ENCODE peak calls at places on chromosomes 16 and 17, in eight cellular contexts. F, A, W, U, G, J, Q and O are unnamed samples.

GRCh38 chr16:21156767-21157467 is 1.6 kb upstream of the LDAF1 start:
- DNase-seq in W (peak; percentile 85), F (peak; percentile 43), A (no peak), Q (no peak), J (peak; percentile 66), G (peak; percentile 68), U (peak; percentile 78), O (no peak)

GRCh38 chr16:66382171-66382965 is 15.9 kb downstream of the CDH5 start:
- DNase-seq in J (no peak), G (no peak), Q (no peak), F (peak; percentile 48), W (no peak), A (peak; percentile 59), U (no peak), O (no peak)

GRCh38 chr17:63039342-63039741 is 73.3 kb downstream of the TANC2 start:
- DNase-seq in Q (no peak), G (no peak), U (no peak), J (no peak), F (no peak), W (no peak), A (no peak), O (no peak)

GRCh38 chr17:75133001-75133400 is 1.5 kb upstream of the NT5C start:
- DNase-seq in G (no peak), U (no peak), J (no peak), Q (no peak), A (no peak), F (no peak), W (no peak), O (no peak)

GRCh38 chr17:4728124-4728523 is 3.1 kb upstream of the MED11 start:
- DNase-seq in W (no peak), Q (no peak), J (no peak), F (no peak), G (no peak), A (no peak), U (no peak), O (peak; percentile 73)

GRCh38 chr17:16439303-16439791 is 24.0 kb downstream of the TRPV2 start:
- DNase-seq in U (no peak), J (peak; percentile 53), Q (no peak), G (peak; percentile 42), W (no peak), F (no peak), A (no peak), O (no peak)

GRCh38 chr17:57316361-57316760 is 60.0 kb downstream of the MSI2 start:
- DNase-seq in Q (no peak), J (no peak), G (no peak), A (no peak), F (no peak), U (no peak), W (no peak), O (no peak)

GRCh38 chr17:41624208-41625101 is at the start of gene KRT17:
- DNase-seq in A (no peak), Q (peak; percentile 71), U (no peak), F (no peak), G (no peak), W (no peak), J (peak; percentile 63), O (no peak)

GRCh38 chr16:68972008-68972407 is 128.7 kb downstream of the TANGO6 start:
- DNase-seq in J (no peak), G (no peak), A (no peak), W (no peak), Q (no peak), F (no peak), U (no peak), O (no peak)

GRCh38 chr17:55774834-55775233 is 24.0 kb downstream of the PCTP start:
- DNase-seq in J (no peak), Q (no peak), U (no peak), F (no peak), A (no peak), G (no peak), W (no peak), O (peak; percentile 21)

GRCh38 chr17:17682737-17683675 is 1.7 kb downstream of the RAI1 start:
- DNase-seq in F (peak; percentile 78), G (peak; percentile 78), U (no peak), A (peak; percentile 89), J (peak; percentile 28), W (peak; percentile 83), Q (no peak), O (peak; percentile 91)

GRCh38 chr16:88072571-88073001 is 121.4 kb downstream of the BANP start:
- DNase-seq in G (no peak), F (no peak), J (no peak), U (no peak), W (no peak), A (peak; percentile 44), Q (no peak), O (no peak)

GRCh38 chr16:82034981-82035612 is at the start of gene HSD17B2:
- DNase-seq in F (no peak), U (no peak), A (no peak), J (no peak), Q (no peak), W (no peak), G (peak; percentile 74), O (no peak)

GRCh38 chr17:21374455-21375161 is 1.5 kb upstream of the KCNJ12 start:
- DNase-seq in F (no peak), Q (no peak), G (no peak), U (no peak), A (peak; percentile 18), W (no peak), J (no peak), O (no peak)

GRCh38 chr16:1766701-1767100 is 4.6 kb downstream of the NME3 start:
- DNase-seq in G (no peak), U (no peak), F (no peak), J (no peak), Q (no peak), A (no peak), W (no peak), O (no peak)

DNA sequence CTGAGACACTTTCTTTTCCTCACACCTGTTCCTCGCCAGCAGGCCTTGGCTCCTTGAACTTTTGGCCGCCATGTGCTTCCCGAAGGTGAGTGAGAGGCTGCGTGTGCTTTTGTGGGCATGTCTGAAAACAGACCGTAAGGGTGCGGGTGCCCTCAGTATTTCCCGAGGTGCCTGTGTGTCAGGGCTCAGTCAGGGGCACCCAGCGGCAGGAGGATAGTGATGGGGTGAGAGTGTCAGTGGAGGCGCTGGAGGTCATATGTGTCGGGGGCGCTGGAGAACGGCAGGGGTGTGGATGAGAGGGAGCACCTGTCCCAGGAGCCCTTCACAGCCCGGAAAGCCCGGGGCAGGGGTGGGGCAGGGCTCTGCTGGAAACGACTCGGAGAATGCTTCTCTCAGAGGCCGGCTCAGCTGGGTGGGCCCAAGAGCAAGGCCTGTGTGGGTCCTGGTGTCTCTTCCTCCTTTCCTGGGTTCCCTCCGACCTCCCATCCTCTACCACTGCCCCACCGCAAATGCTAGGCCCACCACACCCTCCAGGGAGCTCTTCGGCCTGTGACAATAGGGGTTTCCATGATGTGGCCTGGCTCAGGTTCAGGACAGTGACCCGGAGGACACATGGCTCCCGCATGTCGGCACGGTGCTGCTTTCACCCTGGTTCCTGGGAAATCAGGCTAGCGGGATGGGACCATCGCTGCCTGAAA is 451 bp downstream of the IL32 start:
- DNase-seq in Q (no peak), U (no peak), G (peak; percentile 60), W (no peak), J (peak; percentile 6), A (no peak), F (no peak), O (peak; percentile 79)
- H3K27ac ChIP-seq in Q (no peak overlapping the region), U (no peak overlapping the region), G (peak overlapping the region; percentile 78), W (no peak overlapping the region), J (no peak overlapping the region), A (peak overlapping the region; percentile 78), F (no peak overlapping the region), O (peak overlapping the region; percentile 82)

GRCh38 chr16:75305364-75306101 is 54.1 kb upstream of the BCAR1 start:
- DNase-seq in A (peak; percentile 70), U (peak; percentile 100), G (peak; percentile 90), Q (peak; percentile 72), W (peak; percentile 54), F (peak; percentile 92), J (peak; percentile 52), O (peak; percentile 78)

GRCh38 chr16:75301804-75302203 is 50.4 kb upstream of the BCAR1 start:
- DNase-seq in W (no peak), J (no peak), G (no peak), F (no peak), U (no peak), A (no peak), Q (no peak), O (no peak)

GRCh38 chr16:75307506-75307905 is 56.1 kb upstream of the BCAR1 start:
- DNase-seq in W (no peak), F (no peak), Q (no peak), G (no peak), J (no peak), A (no peak), U (no peak), O (no peak)

GRCh38 chr16:75306102-75306762 is 54.8 kb upstream of the BCAR1 start:
- DNase-seq in G (peak; percentile 63), A (no peak), Q (no peak), F (no peak), U (peak; percentile 49), W (no peak), J (no peak), O (no peak)

GRCh38 chr16:75304521-75305363 is 53.3 kb upstream of the BCAR1 start:
- DNase-seq in A (peak; percentile 82), G (peak; percentile 73), J (peak; percentile 56), F (no peak), U (peak; percentile 10), W (no peak), Q (no peak), O (peak; percentile 67)
- H3K27ac ChIP-seq in A (peak overlapping the region; percentile 98), G (peak overlapping the region; percentile 92), J (peak overlapping the region; percentile 83), F (peak overlapping the region; percentile 84), U (peak overlapping the region; percentile 100), W (peak overlapping the region; percentile 92), Q (peak overlapping the region; percentile 90), O (peak overlapping the region; percentile 75)

GRCh38 chr16:71351558-71351901 is 7.0 kb upstream of the CALB2 start:
- DNase-seq in J (no peak), W (no peak), A (no peak), F (no peak), Q (no peak), U (no peak), G (no peak), O (no peak)

GRCh38 chr16:71354156-71354555 is 4.4 kb upstream of the CALB2 start:
- DNase-seq in J (no peak), Q (no peak), F (no peak), G (no peak), W (no peak), U (no peak), A (no peak), O (no peak)

GRCh38 chr16:71352466-71352865 is 6.1 kb upstream of the CALB2 start:
- DNase-seq in F (no peak), U (no peak), J (no peak), W (no peak), G (no peak), A (no peak), Q (no peak), O (no peak)

GRCh38 chr16:71352963-71353460 is 5.5 kb upstream of the CALB2 start:
- DNase-seq in J (no peak), U (no peak), Q (no peak), A (no peak), G (no peak), W (no peak), F (no peak), O (no peak)

GRCh38 chr16:71353736-71354135 is 4.8 kb upstream of the CALB2 start:
- DNase-seq in F (no peak), Q (no peak), U (no peak), A (no peak), J (no peak), W (no peak), G (no peak), O (no peak)
- H3K27ac ChIP-seq in F (no peak overlapping the region), Q (no peak overlapping the region), U (no peak overlapping the region), A (no peak overlapping the region), J (no peak overlapping the region), W (no peak overlapping the region), G (no peak overlapping the region), O (no peak overlapping the region)

GRCh38 chr16:26012376-26012775 is 320.6 kb downstream of the HS3ST4 start:
- DNase-seq in J (no peak), F (no peak), U (no peak), G (no peak), A (no peak), W (no peak), Q (no peak), O (no peak)
- H3K27ac ChIP-seq in J (no peak overlapping the region), F (no peak overlapping the region), U (no peak overlapping the region), G (no peak overlapping the region), A (no peak overlapping the region), W (no peak overlapping the region), Q (no peak overlapping the region), O (no peak overlapping the region)